ENCODE peak calls at places on chromosome 3, in four cellular contexts. One of them, this sample, is unnamed.

GRCh38 chr3:172559029-172559428 is 35.8 kb upstream of the TNFSF10 start:
- DNase-seq in IMR-90: no peak
- DNase-seq in K562: no peak
- DNase-seq in keratinocyte: no peak
- DNase-seq in this sample: no peak

GRCh38 chr3:152331975-152332374 is 63.2 kb downstream of the MBNL1 start:
- DNase-seq in keratinocyte: no peak
- DNase-seq in IMR-90: peak; percentile 34
- DNase-seq in K562: no peak
- DNase-seq in this sample: no peak

GRCh38 chr3:14156843-14157561 is 21.4 kb downstream of the XPC start:
- DNase-seq in keratinocyte: no peak
- DNase-seq in IMR-90: no peak
- DNase-seq in K562: no peak
- DNase-seq in this sample: no peak

GRCh38 chr3:193078996-193079731 is 161.5 kb upstream of the MB21D2 start:
- DNase-seq in keratinocyte: no peak
- DNase-seq in K562: no peak
- DNase-seq in IMR-90: no peak
- DNase-seq in this sample: no peak

GRCh38 chr3:120567370-120568197 is 28.6 kb upstream of the NDUFB4 start:
- DNase-seq in IMR-90: peak; percentile 47
- DNase-seq in K562: no peak
- DNase-seq in keratinocyte: no peak
- DNase-seq in this sample: peak; percentile 70

GRCh38 chr3:99674086-99674789 is 35.8 kb downstream of the COL8A1 start:
- DNase-seq in K562: no peak
- DNase-seq in keratinocyte: no peak
- DNase-seq in IMR-90: peak; percentile 56
- DNase-seq in this sample: peak; percentile 77

GRCh38 chr3:132405188-132405587 is 12.1 kb upstream of the DNAJC13 start:
- DNase-seq in K562: no peak
- DNase-seq in keratinocyte: no peak
- DNase-seq in IMR-90: no peak
- DNase-seq in this sample: peak; percentile 86

GRCh38 chr3:169112153-169112892 is 551.2 kb downstream of the MECOM start:
- DNase-seq in keratinocyte: peak; percentile 35
- DNase-seq in IMR-90: peak; percentile 93
- DNase-seq in K562: no peak
- DNase-seq in this sample: peak; percentile 86

GRCh38 chr3:159151130-159151529 is 349.3 kb downstream of the MFSD1 start:
- DNase-seq in K562: no peak
- DNase-seq in IMR-90: no peak
- DNase-seq in keratinocyte: no peak
- DNase-seq in this sample: no peak

GRCh38 chr3:123870033-123870432 is 14.1 kb downstream of the MYLK start:
- DNase-seq in keratinocyte: no peak
- DNase-seq in K562: no peak
- DNase-seq in IMR-90: peak; percentile 24
- DNase-seq in this sample: no peak

GRCh38 chr3:160754371-160754854 is 1.6 kb upstream of the PPM1L start:
- DNase-seq in IMR-90: peak; percentile 53
- DNase-seq in keratinocyte: no peak
- DNase-seq in K562: no peak
- DNase-seq in this sample: peak; percentile 64

GRCh38 chr3:188051801-188052228 is 102.1 kb upstream of the LPP start:
- DNase-seq in IMR-90: no peak
- DNase-seq in keratinocyte: no peak
- DNase-seq in K562: no peak
- DNase-seq in this sample: no peak

GRCh38 chr3:141410408-141410807 is 42.1 kb downstream of the ZBTB38 start:
- DNase-seq in K562: no peak
- DNase-seq in IMR-90: peak; percentile 83
- DNase-seq in keratinocyte: no peak
- DNase-seq in this sample: no peak

GRCh38 chr3:122008166-122008565 is 13.9 kb downstream of the ILDR1 start:
- DNase-seq in K562: no peak
- DNase-seq in IMR-90: no peak
- DNase-seq in keratinocyte: no peak
- DNase-seq in this sample: no peak

GRCh38 chr3:8970971-8971589 is 7.8 kb upstream of the RAD18 start:
- DNase-seq in IMR-90: peak; percentile 63
- DNase-seq in keratinocyte: no peak
- DNase-seq in K562: peak; percentile 80
- DNase-seq in this sample: peak; percentile 60

GRCh38 chr3:16257304-16257703 is 7.4 kb downstream of the DPH3 start:
- DNase-seq in K562: no peak
- DNase-seq in keratinocyte: no peak
- DNase-seq in IMR-90: no peak
- DNase-seq in this sample: no peak

GRCh38 chr3:117752984-117753717 is 1043.6 kb downstream of the TUSC7 start:
- DNase-seq in K562: no peak
- DNase-seq in keratinocyte: no peak
- DNase-seq in IMR-90: peak; percentile 90
- DNase-seq in this sample: no peak

GRCh38 chr3:30597131-30597768 is 9.2 kb upstream of the TGFBR2 start:
- DNase-seq in IMR-90: peak; percentile 82
- DNase-seq in K562: no peak
- DNase-seq in keratinocyte: peak; percentile 90
- DNase-seq in this sample: no peak

GRCh38 chr3:36496734-36497133 is 116.4 kb downstream of the STAC start:
- DNase-seq in K562: no peak
- DNase-seq in keratinocyte: no peak
- DNase-seq in IMR-90: no peak
- DNase-seq in this sample: no peak

GRCh38 chr3:126187920-126188319 is 7.5 kb upstream of the ALDH1L1 start:
- DNase-seq in IMR-90: no peak
- DNase-seq in K562: no peak
- DNase-seq in keratinocyte: no peak
- DNase-seq in this sample: no peak

GRCh38 chr3:112056451-112056929 is 22.0 kb downstream of the TMPRSS7 start:
- DNase-seq in keratinocyte: no peak
- DNase-seq in K562: no peak
- DNase-seq in IMR-90: peak; percentile 92
- DNase-seq in this sample: no peak

GRCh38 chr3:174951023-174951422 is 91.9 kb downstream of the NAALADL2 start:
- DNase-seq in keratinocyte: peak; percentile 69
- DNase-seq in IMR-90: peak; percentile 91
- DNase-seq in K562: no peak
- DNase-seq in this sample: peak; percentile 76

GRCh38 chr3:38346584-38347410 is at the start of gene XYLB:
- DNase-seq in K562: peak; percentile 97
- DNase-seq in IMR-90: peak; percentile 72
- DNase-seq in keratinocyte: no peak
- DNase-seq in this sample: peak; percentile 81

GRCh38 chr3:8239718-8240698 is 261.6 kb upstream of the LMCD1 start:
- DNase-seq in K562: peak; percentile 55
- DNase-seq in IMR-90: peak; percentile 59
- DNase-seq in keratinocyte: peak; percentile 17
- DNase-seq in this sample: peak; percentile 62

GRCh38 chr3:149534671-149535394 is 60.3 kb downstream of the TM4SF4 start:
- DNase-seq in K562: no peak
- DNase-seq in keratinocyte: no peak
- DNase-seq in IMR-90: peak; percentile 67
- DNase-seq in this sample: no peak

GRCh38 chr3:196518999-196519737 is 4.0 kb upstream of the SMCO1 start:
- DNase-seq in K562: peak; percentile 77
- DNase-seq in IMR-90: peak; percentile 73
- DNase-seq in keratinocyte: no peak
- DNase-seq in this sample: peak; percentile 62

GRCh38 chr3:184351511-184352148 is 9.8 kb downstream of the CLCN2 start:
- DNase-seq in K562: no peak
- DNase-seq in IMR-90: no peak
- DNase-seq in keratinocyte: no peak
- DNase-seq in this sample: no peak

GRCh38 chr3:115804722-115805121 is 181.4 kb downstream of the GAP43 start:
- DNase-seq in IMR-90: peak; percentile 93
- DNase-seq in K562: no peak
- DNase-seq in keratinocyte: no peak
- DNase-seq in this sample: peak; percentile 6

GRCh38 chr3:197309528-197310361 is 11.3 kb upstream of the DLG1 start:
- DNase-seq in IMR-90: peak; percentile 93
- DNase-seq in keratinocyte: no peak
- DNase-seq in K562: no peak
- DNase-seq in this sample: peak; percentile 75

GRCh38 chr3:194949592-194949991 is 263.9 kb downstream of the FAM43A start:
- DNase-seq in K562: no peak
- DNase-seq in IMR-90: no peak
- DNase-seq in keratinocyte: no peak
- DNase-seq in this sample: no peak

GRCh38 chr3:136899622-136900158 is 37.7 kb downstream of the NCK1 start:
- DNase-seq in K562: no peak
- DNase-seq in keratinocyte: no peak
- DNase-seq in IMR-90: peak; percentile 50
- DNase-seq in this sample: peak; percentile 42

GRCh38 chr3:16511561-16512434 is 1.7 kb downstream of the RFTN1 start:
- DNase-seq in keratinocyte: no peak
- DNase-seq in K562: no peak
- DNase-seq in IMR-90: peak; percentile 92
- DNase-seq in this sample: peak; percentile 83

GRCh38 chr3:69231929-69232437 is 109.6 kb upstream of the LMOD3 start:
- DNase-seq in K562: no peak
- DNase-seq in IMR-90: no peak
- DNase-seq in keratinocyte: no peak
- DNase-seq in this sample: no peak

GRCh38 chr3:151216641-151217040 is 13.6 kb upstream of the GPR171 start:
- DNase-seq in IMR-90: peak; percentile 37
- DNase-seq in K562: no peak
- DNase-seq in keratinocyte: no peak
- DNase-seq in this sample: no peak

GRCh38 chr3:107240183-107241091 is 136.8 kb upstream of the CCDC54 start:
- DNase-seq in K562: peak; percentile 45
- DNase-seq in keratinocyte: no peak
- DNase-seq in IMR-90: peak; percentile 75
- DNase-seq in this sample: peak; percentile 75

GRCh38 chr3:113287818-113288648 is 76.7 kb downstream of the BOC start:
- DNase-seq in IMR-90: peak; percentile 72
- DNase-seq in K562: peak; percentile 52
- DNase-seq in keratinocyte: no peak
- DNase-seq in this sample: peak; percentile 75

GRCh38 chr3:30655187-30655812 is 48.9 kb downstream of the TGFBR2 start:
- DNase-seq in keratinocyte: no peak
- DNase-seq in K562: no peak
- DNase-seq in IMR-90: peak; percentile 43
- DNase-seq in this sample: peak; percentile 83

GRCh38 chr3:111738238-111738637 is 120.8 kb upstream of the PHLDB2 start:
- DNase-seq in keratinocyte: no peak
- DNase-seq in K562: no peak
- DNase-seq in IMR-90: no peak
- DNase-seq in this sample: no peak

GRCh38 chr3:46690798-46691197 is 2.7 kb downstream of the ALS2CL start:
- DNase-seq in K562: no peak
- DNase-seq in IMR-90: no peak
- DNase-seq in keratinocyte: no peak
- DNase-seq in this sample: no peak
- H3K9me1 ChIP-seq in K562: no peaks in the 10 kb centered on the region
- H3K9me1 ChIP-seq in IMR-90: peaks cover 10% of the 10 kb centered on the region
- H3K9me1 ChIP-seq in keratinocyte: peaks cover 2% of the 10 kb centered on the region
- H3K9me1 ChIP-seq in this sample: no peaks in the 10 kb centered on the region

DNA sequence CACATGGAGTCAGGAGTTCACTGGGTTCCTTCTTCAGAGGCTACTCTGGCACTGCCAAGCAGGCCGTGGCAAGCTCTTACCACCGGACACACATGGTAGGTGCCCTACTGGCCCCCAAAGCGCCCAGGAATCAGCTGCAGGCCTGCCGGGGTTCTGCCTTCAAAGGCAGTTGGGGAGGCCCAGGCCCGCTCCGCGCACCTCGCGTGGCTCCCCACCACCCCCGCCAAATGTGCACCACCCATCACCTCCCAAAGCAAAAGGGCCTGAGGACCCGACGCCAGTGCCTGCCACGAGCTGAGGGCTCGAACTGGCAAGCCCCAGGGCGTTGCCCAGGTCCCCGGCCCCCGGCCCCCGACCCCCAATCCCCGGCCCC is 669 bp downstream of the POMGNT2 start:
- DNase-seq in IMR-90: no peak
- DNase-seq in keratinocyte: no peak
- DNase-seq in K562: no peak
- DNase-seq in this sample: no peak
- H3K9me1 ChIP-seq in IMR-90: peaks cover 9% of the 10 kb centered on the region
- H3K9me1 ChIP-seq in keratinocyte: no peaks in the 10 kb centered on the region
- H3K9me1 ChIP-seq in K562: no peaks in the 10 kb centered on the region
- H3K9me1 ChIP-seq in this sample: no peaks in the 10 kb centered on the region

GRCh38 chr3:11847607-11848006 is 922 bp upstream of the TAMM41 start:
- DNase-seq in keratinocyte: no peak
- DNase-seq in IMR-90: no peak
- DNase-seq in K562: no peak
- DNase-seq in this sample: no peak

GRCh38 chr3:11844891-11845290 is 1.8 kb downstream of the TAMM41 start:
- DNase-seq in IMR-90: no peak
- DNase-seq in keratinocyte: no peak
- DNase-seq in K562: no peak
- DNase-seq in this sample: no peak

GRCh38 chr3:11847035-11847394 is 330 bp upstream of the TAMM41 start:
- DNase-seq in K562: no peak
- DNase-seq in IMR-90: no peak
- DNase-seq in keratinocyte: no peak
- DNase-seq in this sample: no peak

GRCh38 chr3:11846281-11847034 is at the start of gene TAMM41:
- DNase-seq in IMR-90: peak; percentile 87
- DNase-seq in keratinocyte: peak; percentile 45
- DNase-seq in K562: peak; percentile 93
- DNase-seq in this sample: peak; percentile 91

DNA sequence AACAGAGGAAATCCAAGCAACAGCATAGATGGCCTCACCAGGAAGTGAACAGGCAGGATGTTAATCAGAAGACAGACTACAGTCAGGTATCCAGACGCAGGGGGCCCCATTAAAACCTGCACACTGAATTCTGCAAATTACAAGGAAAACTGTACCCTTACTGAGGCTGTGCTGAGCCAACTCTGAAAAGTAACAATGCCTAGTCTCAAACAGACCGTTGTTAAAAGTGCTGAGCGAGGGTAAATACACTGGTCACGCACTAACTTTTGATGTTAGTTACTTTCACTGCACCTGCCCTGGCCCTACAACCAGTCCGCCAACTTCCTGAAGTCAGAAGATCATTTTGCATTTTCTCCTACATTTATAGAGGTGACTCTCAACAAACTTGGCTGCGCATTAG is 1.0 kb downstream of the TAMM41 start:
- DNase-seq in keratinocyte: no peak
- DNase-seq in K562: no peak
- DNase-seq in IMR-90: no peak
- DNase-seq in this sample: no peak
- H3K9me1 ChIP-seq in keratinocyte: no peaks in the 10 kb centered on the region
- H3K9me1 ChIP-seq in K562: no peaks in the 10 kb centered on the region
- H3K9me1 ChIP-seq in IMR-90: no peaks in the 10 kb centered on the region
- H3K9me1 ChIP-seq in this sample: no peaks in the 10 kb centered on the region

GRCh38 chr3:170357176-170357919 is at the start of gene SKIL:
- DNase-seq in IMR-90: peak; percentile 96
- DNase-seq in keratinocyte: peak; percentile 49
- DNase-seq in K562: peak; percentile 82
- DNase-seq in this sample: peak; percentile 93
- H3K9me1 ChIP-seq in IMR-90: peaks cover 4% of the 10 kb centered on the region
- H3K9me1 ChIP-seq in keratinocyte: no peaks in the 10 kb centered on the region
- H3K9me1 ChIP-seq in K562: no peaks in the 10 kb centered on the region
- H3K9me1 ChIP-seq in this sample: no peaks in the 10 kb centered on the region

This sample was measured in endothelial cell of umbilical vein.